ENCODE peak calls at places on chromosomes 16 and 17, in ten cellular contexts. G, E, W, Y, U, D, X, T, M and B are unnamed samples.

GRCh38 chr16:17776465-17776864 is 305.7 kb upstream of the XYLT1 start:
- DNase-seq in G (no peak), E (no peak), W (no peak), Y (no peak), U (no peak), D (no peak), X (no peak), T (no peak), M (no peak), B (no peak)

GRCh38 chr16:11781773-11782172 is 15.3 kb downstream of the ZC3H7A start:
- DNase-seq in G (peak), E (no peak), W (no peak), Y (no peak), U (no peak), D (no peak), X (no peak), T (no peak), M (peak), B (no peak)

GRCh38 chr17:70863436-70864248 is 694.3 kb downstream of the KCNJ2 start:
- DNase-seq in G (no peak), E (no peak), W (no peak), Y (no peak), U (no peak), D (no peak), X (no peak), T (no peak), M (no peak), B (no peak)

GRCh38 chr16:84652565-84652964 is 4.3 kb downstream of the KLHL36 start:
- DNase-seq in G (no peak), E (peak), W (no peak), Y (no peak), U (no peak), D (no peak), X (no peak), T (peak), M (no peak), B (no peak)

GRCh38 chr17:74149597-74150427 is 53.7 kb upstream of the RPL38 start:
- DNase-seq in G (no peak), E (no peak), W (no peak), Y (no peak), U (no peak), D (no peak), X (no peak), T (no peak), M (no peak), B (no peak)

GRCh38 chr17:39744836-39745215 is 7.1 kb downstream of the GRB7 start:
- DNase-seq in G (no peak), E (no peak), W (no peak), Y (no peak), U (no peak), D (no peak), X (no peak), T (no peak), M (no peak), B (no peak)

GRCh38 chr16:66605177-66605999 is 884 bp downstream of the CMTM3 start:
- DNase-seq in G (no peak), E (peak), W (peak), Y (peak), U (no peak), D (peak), X (peak), T (peak), M (no peak), B (no peak)

GRCh38 chr16:73068546-73069401 is 20.8 kb upstream of the ZFHX3 start:
- DNase-seq in G (peak), E (no peak), W (no peak), Y (peak), U (peak), D (no peak), X (peak), T (no peak), M (no peak), B (no peak)

GRCh38 chr17:3040882-3041281 is 22.5 kb downstream of the OR1D5 start:
- DNase-seq in G (no peak), E (no peak), W (no peak), Y (no peak), U (no peak), D (no peak), X (no peak), T (no peak), M (no peak), B (no peak)

GRCh38 chr16:86495357-86495701 is 15.0 kb upstream of the FOXF1 start:
- DNase-seq in G (no peak), E (no peak), W (no peak), Y (no peak), U (no peak), D (no peak), X (no peak), T (no peak), M (no peak), B (no peak)

GRCh38 chr17:15966183-15966878 is 21.4 kb downstream of the ADORA2B start:
- DNase-seq in G (peak), E (no peak), W (no peak), Y (peak), U (peak), D (no peak), X (no peak), T (no peak), M (peak), B (no peak)

GRCh38 chr16:13426736-13427135 is 493.2 kb upstream of the ERCC4 start:
- DNase-seq in G (no peak), E (no peak), W (no peak), Y (no peak), U (no peak), D (no peak), X (no peak), T (no peak), M (no peak), B (no peak)

GRCh38 chr16:31138621-31139578 is 3.4 kb upstream of the PRSS8 start:
- DNase-seq in G (no peak), E (no peak), W (no peak), Y (peak), U (no peak), D (no peak), X (peak), T (no peak), M (no peak), B (no peak)

GRCh38 chr17:6789146-6789545 is 13.1 kb downstream of the FBXO39 start:
- DNase-seq in G (no peak), E (no peak), W (no peak), Y (no peak), U (no peak), D (no peak), X (no peak), T (no peak), M (no peak), B (no peak)

GRCh38 chr16:67672306-67672705 is 5.7 kb downstream of the C16orf86 start:
- DNase-seq in G (no peak), E (no peak), W (no peak), Y (no peak), U (no peak), D (no peak), X (no peak), T (no peak), M (no peak), B (no peak)

GRCh38 chr16:13453938-13454553 is 465.9 kb upstream of the ERCC4 start:
- DNase-seq in G (peak), E (peak), W (peak), Y (peak), U (no peak), D (peak), X (peak), T (peak), M (peak), B (no peak)

GRCh38 chr17:17737938-17738894 is 57.0 kb downstream of the RAI1 start:
- DNase-seq in G (no peak), E (no peak), W (peak), Y (peak), U (no peak), D (no peak), X (peak), T (no peak), M (peak), B (no peak)

GRCh38 chr17:75739801-75740200 is 18.5 kb downstream of the ITGB4 start:
- DNase-seq in G (no peak), E (no peak), W (no peak), Y (no peak), U (no peak), D (no peak), X (no peak), T (no peak), M (no peak), B (no peak)

GRCh38 chr17:13508916-13509315 is 92.8 kb downstream of the HS3ST3A1 start:
- DNase-seq in G (no peak), E (no peak), W (no peak), Y (no peak), U (no peak), D (no peak), X (no peak), T (no peak), M (no peak), B (no peak)

GRCh38 chr17:39659286-39660010 is 5.7 kb upstream of the TCAP start:
- DNase-seq in G (no peak), E (no peak), W (no peak), Y (no peak), U (no peak), D (no peak), X (peak), T (no peak), M (no peak), B (no peak)

GRCh38 chr16:70553175-70553574 is 29.6 kb downstream of the SF3B3 start:
- DNase-seq in G (no peak), E (no peak), W (no peak), Y (no peak), U (no peak), D (no peak), X (no peak), T (no peak), M (no peak), B (no peak)

GRCh38 chr17:50027639-50028206 is 28.2 kb upstream of the ITGA3 start:
- DNase-seq in G (no peak), E (no peak), W (no peak), Y (no peak), U (no peak), D (peak), X (peak), T (peak), M (peak), B (no peak)